ENCODE peak calls at places on chromosomes 12 and 14, in eight cellular contexts. U, V, D, F, Y, J, A and Z are unnamed samples.

GRCh38 chr12:674272-674781 is 11.1 kb upstream of the NINJ2 start:
- DNase-seq in U (no peak), V (no peak), D (no peak), F (no peak), Y (no peak), J (no peak), A (no peak), Z (no peak)

GRCh38 chr14:21917699-21918436 is 244.2 kb upstream of the OR4E1 start:
- DNase-seq in U (no peak), V (peak), D (peak), F (peak), Y (peak), J (peak), A (no peak), Z (no peak)

GRCh38 chr12:55929306-55929791 is 1.6 kb upstream of the DGKA start:
- DNase-seq in U (no peak), V (no peak), D (no peak), F (no peak), Y (no peak), J (no peak), A (peak), Z (no peak)

GRCh38 chr14:37195327-37195726 is 2.4 kb upstream of the MIPOL1 start:
- DNase-seq in U (no peak), V (peak), D (no peak), F (peak), Y (no peak), J (no peak), A (no peak), Z (no peak)

GRCh38 chr12:131834798-131835615 is 6.8 kb downstream of the MMP17 start:
- DNase-seq in U (no peak), V (no peak), D (no peak), F (no peak), Y (no peak), J (no peak), A (no peak), Z (no peak)

GRCh38 chr12:34397591-34398365 is 375.5 kb downstream of the ALG10 start:
- DNase-seq in U (peak), V (no peak), D (no peak), F (no peak), Y (peak), J (no peak), A (peak), Z (peak)

GRCh38 chr14:104545151-104545931 is 34.2 kb upstream of the C14orf180 start:
- DNase-seq in U (no peak), V (no peak), D (no peak), F (no peak), Y (no peak), J (no peak), A (peak), Z (peak)

GRCh38 chr12:51759695-51760094 is 88.8 kb downstream of the FIGNL2 start:
- DNase-seq in U (no peak), V (no peak), D (no peak), F (no peak), Y (no peak), J (no peak), A (no peak), Z (no peak)

GRCh38 chr12:130463818-130464663 is 126.4 kb downstream of the PIWIL1 start:
- DNase-seq in U (no peak), V (no peak), D (no peak), F (no peak), Y (no peak), J (no peak), A (no peak), Z (no peak)

GRCh38 chr12:19201653-19202052 is 72.1 kb downstream of the PLEKHA5 start:
- DNase-seq in U (no peak), V (peak), D (no peak), F (peak), Y (no peak), J (peak), A (no peak), Z (no peak)

GRCh38 chr14:74573421-74574091 is 38.5 kb downstream of the LTBP2 start:
- DNase-seq in U (no peak), V (no peak), D (no peak), F (no peak), Y (no peak), J (no peak), A (no peak), Z (no peak)

GRCh38 chr14:59688224-59689170 is 111.9 kb upstream of the CCDC175 start:
- DNase-seq in U (no peak), V (peak), D (peak), F (peak), Y (peak), J (peak), A (no peak), Z (no peak)

GRCh38 chr12:89162704-89163261 is 189.5 kb downstream of the DUSP6 start:
- DNase-seq in U (no peak), V (peak), D (no peak), F (peak), Y (peak), J (peak), A (peak), Z (no peak)

GRCh38 chr12:115541891-115542361 is 735.6 kb downstream of the MED13L start:
- DNase-seq in U (no peak), V (no peak), D (no peak), F (peak), Y (no peak), J (no peak), A (no peak), Z (no peak)

GRCh38 chr12:48917857-48918537 is 7.3 kb downstream of the FKBP11 start:
- DNase-seq in U (no peak), V (no peak), D (no peak), F (peak), Y (no peak), J (no peak), A (no peak), Z (no peak)

GRCh38 chr14:51447411-51447810 is 204.3 kb upstream of the FRMD6 start:
- DNase-seq in U (no peak), V (no peak), D (no peak), F (no peak), Y (no peak), J (no peak), A (no peak), Z (no peak)

GRCh38 chr12:32533971-32534590 is 134.7 kb downstream of the FGD4 start:
- DNase-seq in U (no peak), V (peak), D (peak), F (peak), Y (peak), J (peak), A (peak), Z (no peak)

GRCh38 chr14:75011356-75012097 is 8.8 kb downstream of the EIF2B2 start:
- DNase-seq in U (no peak), V (peak), D (no peak), F (peak), Y (no peak), J (peak), A (no peak), Z (no peak)

GRCh38 chr12:122399592-122400373 is 22.7 kb downstream of the CLIP1 start:
- DNase-seq in U (no peak), V (peak), D (peak), F (peak), Y (peak), J (peak), A (peak), Z (no peak)

GRCh38 chr14:83607682-83608081 is 1922.3 kb upstream of the FLRT2 start:
- DNase-seq in U (no peak), V (no peak), D (no peak), F (no peak), Y (no peak), J (no peak), A (no peak), Z (no peak)

GRCh38 chr12:125181107-125181506 is 115.9 kb downstream of the AACS start:
- DNase-seq in U (no peak), V (no peak), D (no peak), F (no peak), Y (no peak), J (no peak), A (no peak), Z (no peak)

GRCh38 chr14:58805605-58806358 is 168.0 kb downstream of the DACT1 start:
- DNase-seq in U (no peak), V (no peak), D (no peak), F (no peak), Y (no peak), J (peak), A (no peak), Z (no peak)

GRCh38 chr12:88698471-88698870 is 118.2 kb upstream of the KITLG start:
- DNase-seq in U (no peak), V (no peak), D (no peak), F (no peak), Y (no peak), J (no peak), A (no peak), Z (no peak)

GRCh38 chr12:32148372-32148771 is 41.7 kb downstream of the BICD1 start:
- DNase-seq in U (no peak), V (no peak), D (no peak), F (no peak), Y (no peak), J (no peak), A (no peak), Z (no peak)

DNA sequence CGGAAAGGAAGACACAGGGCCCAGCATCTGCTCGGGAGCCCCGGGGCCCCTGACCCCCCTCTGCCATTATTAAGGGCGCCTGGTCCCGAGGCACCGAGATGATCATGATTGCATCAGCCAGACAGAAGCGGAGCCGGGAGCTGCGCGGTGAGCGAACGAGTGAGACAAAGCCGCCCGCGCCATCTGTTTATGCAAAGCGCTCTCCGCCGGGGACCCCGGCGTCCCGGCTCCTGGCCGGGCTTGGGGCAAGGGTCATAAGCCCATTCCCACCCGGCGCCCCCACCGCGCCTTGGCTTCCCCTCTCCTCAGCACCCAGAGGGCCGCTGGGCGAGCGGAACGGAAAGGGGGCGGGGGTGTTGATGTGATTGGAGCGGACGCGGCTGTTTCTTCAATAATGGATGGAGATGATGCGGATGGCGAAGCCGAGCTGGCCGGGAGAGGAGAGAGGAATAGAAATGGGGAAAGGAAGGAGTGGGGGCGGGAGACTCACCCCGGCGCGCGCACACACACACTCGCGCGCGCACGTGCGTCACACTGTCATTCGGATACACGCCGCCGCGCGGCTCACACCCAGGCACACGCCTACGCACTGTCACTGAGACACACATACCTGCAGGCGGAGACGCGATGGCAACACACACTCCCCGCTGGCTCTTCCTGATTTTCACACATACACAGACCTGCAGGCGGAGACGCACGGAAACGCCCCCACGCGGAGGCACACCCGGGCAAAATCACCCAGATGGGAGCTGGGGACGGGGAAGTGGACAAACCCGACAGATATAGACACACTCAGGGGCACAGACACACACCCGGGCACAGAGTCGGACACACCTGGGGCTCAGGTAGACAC is 10.7 kb downstream of the STAC3 start:
- DNase-seq in U (no peak), V (peak), D (peak), F (peak), Y (no peak), J (peak), A (no peak), Z (no peak)
- TF ChIP-seq CTCF in U (no peak), V (no peak), D (no peak), F (peak), Y (no peak), J (no peak), A (no peak), Z (no peak)

DNA sequence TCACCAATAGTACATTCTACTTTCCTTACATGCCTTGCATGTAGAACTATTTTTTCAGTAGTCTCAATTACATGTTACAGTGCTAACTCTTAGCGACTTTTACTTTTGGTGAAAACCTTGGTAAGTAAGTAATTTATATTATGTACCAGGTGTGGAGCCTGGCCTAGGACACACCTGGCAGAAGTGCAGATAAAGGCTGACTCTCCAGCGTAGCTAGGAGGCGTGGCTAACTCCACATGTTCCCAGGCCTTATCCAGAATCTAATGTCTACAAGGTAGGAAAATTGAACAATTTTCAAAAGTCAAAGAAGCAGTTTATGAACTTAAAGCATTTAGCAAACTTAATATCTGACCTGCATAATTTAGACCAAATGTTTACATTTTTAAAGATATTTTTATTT is 157.4 kb downstream of the DHRS2 start:
- DNase-seq in U (no peak), V (no peak), D (no peak), F (no peak), Y (no peak), J (no peak), A (no peak), Z (no peak)
- TF ChIP-seq CTCF in U (no peak), V (no peak), D (no peak), F (no peak), Y (no peak), J (no peak), A (no peak), Z (no peak)

DNA sequence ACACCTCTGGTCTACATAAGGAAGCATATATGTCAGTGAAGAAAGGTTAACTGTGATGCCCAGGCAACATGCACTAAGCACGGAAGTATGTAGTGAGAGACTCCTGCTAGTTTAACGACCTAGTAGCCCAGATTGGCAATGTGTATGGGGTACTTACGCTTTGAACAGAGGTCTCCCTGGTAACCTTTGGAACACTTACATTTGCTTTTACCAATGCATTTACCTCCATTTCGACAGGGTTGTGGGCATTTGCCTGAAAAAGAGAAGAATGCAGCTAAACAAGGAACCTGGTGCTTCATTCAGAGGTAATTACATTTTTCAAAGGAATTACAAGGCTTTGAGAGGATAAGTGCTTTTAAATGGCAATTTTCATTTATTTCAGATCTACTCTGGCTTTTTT is 65.2 kb downstream of the WIF1 start:
- DNase-seq in U (no peak), V (no peak), D (peak), F (no peak), Y (no peak), J (no peak), A (no peak), Z (no peak)
- TF ChIP-seq CTCF in U (no peak), V (no peak), D (no peak), F (no peak), Y (no peak), J (no peak), A (no peak), Z (no peak)

GRCh38 chr12:12642916-12643315 is 31.2 kb downstream of the CREBL2 start:
- DNase-seq in U (no peak), V (no peak), D (no peak), F (no peak), Y (no peak), J (no peak), A (no peak), Z (no peak)

GRCh38 chr12:12646483-12647072 is 34.9 kb downstream of the CREBL2 start:
- DNase-seq in U (no peak), V (no peak), D (no peak), F (no peak), Y (no peak), J (no peak), A (no peak), Z (no peak)

GRCh38 chr12:12648284-12648683 is 36.6 kb downstream of the CREBL2 start:
- DNase-seq in U (no peak), V (no peak), D (no peak), F (no peak), Y (no peak), J (no peak), A (no peak), Z (no peak)

GRCh38 chr12:12648951-12649650 is 37.4 kb downstream of the CREBL2 start:
- DNase-seq in U (no peak), V (no peak), D (no peak), F (no peak), Y (no peak), J (no peak), A (no peak), Z (no peak)

GRCh38 chr12:12645485-12645884 is 33.8 kb downstream of the CREBL2 start:
- DNase-seq in U (no peak), V (peak), D (peak), F (peak), Y (no peak), J (peak), A (no peak), Z (no peak)
- TF ChIP-seq CTCF in U (peak), V (peak), D (peak), F (peak), Y (peak), J (peak), A (peak), Z (peak)

DNA sequence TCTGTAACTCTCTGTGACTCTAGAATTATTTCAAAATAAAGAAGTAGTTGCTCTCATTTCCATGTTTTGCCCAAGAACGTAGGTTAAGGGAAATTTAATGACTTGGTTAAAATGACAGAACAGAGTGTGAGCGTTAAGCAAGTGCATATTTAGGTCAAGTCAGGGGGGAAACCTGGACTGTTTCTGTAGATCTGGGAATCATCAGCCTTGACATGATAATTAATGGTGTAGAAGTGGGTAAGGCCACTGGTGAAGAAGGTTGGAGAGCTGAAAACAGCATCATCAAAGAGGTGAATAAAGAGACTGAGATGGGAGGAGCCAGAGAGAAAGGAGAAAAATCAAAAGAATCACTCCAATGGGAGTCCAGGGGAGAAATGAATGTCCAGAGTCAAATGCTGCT is 49.4 kb upstream of the STK38L start:
- DNase-seq in U (no peak), V (no peak), D (no peak), F (no peak), Y (no peak), J (no peak), A (no peak), Z (no peak)
- TF ChIP-seq CTCF in U (no peak), V (no peak), D (no peak), F (no peak), Y (no peak), J (no peak), A (no peak), Z (no peak)

GRCh38 chr12:98727196-98727595 is 82.1 kb downstream of the APAF1 start:
- DNase-seq in U (no peak), V (no peak), D (no peak), F (no peak), Y (no peak), J (no peak), A (no peak), Z (no peak)

GRCh38 chr12:98721204-98721702 is 76.2 kb downstream of the APAF1 start:
- DNase-seq in U (no peak), V (no peak), D (no peak), F (no peak), Y (no peak), J (no peak), A (no peak), Z (no peak)

GRCh38 chr12:98724384-98725155 is 79.5 kb downstream of the APAF1 start:
- DNase-seq in U (no peak), V (no peak), D (no peak), F (no peak), Y (no peak), J (no peak), A (no peak), Z (no peak)

GRCh38 chr12:98719515-98720504 is 74.7 kb downstream of the APAF1 start:
- DNase-seq in U (no peak), V (no peak), D (no peak), F (no peak), Y (no peak), J (no peak), A (no peak), Z (no peak)

DNA sequence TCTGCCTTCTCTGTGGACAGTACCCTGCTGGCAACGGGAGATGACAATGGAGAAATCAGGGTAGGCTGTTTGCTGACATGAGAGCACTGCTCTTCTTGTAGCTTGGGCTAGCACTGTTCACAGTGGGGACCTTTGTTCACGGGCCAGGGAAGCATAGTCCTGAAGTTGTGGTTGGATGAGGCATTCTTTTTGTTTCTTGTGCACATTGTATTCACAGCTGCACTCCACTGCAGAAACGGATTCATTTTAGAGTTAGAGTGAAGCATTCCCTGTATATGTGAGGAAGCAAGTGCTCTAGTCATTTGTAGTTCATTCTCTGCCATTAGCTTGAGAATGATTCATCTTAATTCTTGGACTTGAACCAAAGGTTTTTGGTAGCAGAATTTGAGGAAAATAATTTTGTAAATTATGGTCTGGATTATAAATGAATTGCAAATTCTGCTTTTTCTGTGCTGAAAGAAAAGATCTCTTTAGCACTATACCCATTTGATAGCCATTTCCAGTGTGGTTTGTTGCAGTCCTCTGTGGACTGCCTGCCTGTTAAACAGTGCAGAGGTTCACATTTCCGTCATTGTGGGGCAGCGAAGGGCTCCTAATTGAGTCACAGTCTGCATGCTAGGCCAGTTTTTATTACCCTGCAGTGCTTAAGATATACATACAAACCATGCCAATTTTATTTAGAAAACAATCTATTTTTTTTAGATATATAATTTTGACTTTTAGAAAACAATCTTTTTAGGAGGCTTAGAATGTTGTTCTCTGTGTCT is 80.6 kb downstream of the APAF1 start:
- DNase-seq in U (no peak), V (peak), D (peak), F (peak), Y (peak), J (peak), A (no peak), Z (no peak)
- TF ChIP-seq CTCF in U (peak), V (peak), D (peak), F (peak), Y (peak), J (peak), A (peak), Z (peak)

DNA sequence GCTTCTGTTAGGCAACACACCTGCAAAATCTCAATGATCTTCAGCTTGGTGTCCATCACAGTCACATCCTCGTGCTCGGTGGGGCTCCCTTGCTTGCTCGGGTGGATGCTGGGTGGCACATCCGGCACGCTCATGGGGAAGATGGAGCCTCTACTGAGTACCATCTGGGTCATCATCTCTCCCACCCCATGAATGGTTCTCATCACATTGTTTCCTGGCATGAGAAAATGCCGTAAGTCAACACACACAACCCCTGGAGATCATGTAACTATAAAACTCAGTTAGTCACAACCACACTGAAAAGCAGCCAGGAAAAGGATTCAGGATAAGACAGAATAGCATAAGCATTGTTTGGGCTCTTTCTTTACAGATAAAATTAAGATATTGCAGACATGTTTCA is 201.1 kb downstream of the ITPR2 start:
- DNase-seq in U (no peak), V (no peak), D (no peak), F (peak), Y (no peak), J (peak), A (no peak), Z (no peak)
- TF ChIP-seq CTCF in U (no peak), V (no peak), D (no peak), F (no peak), Y (no peak), J (no peak), A (no peak), Z (no peak)